ENCODE peak calls at places on chromosome 6, in four cellular contexts. A is sigmoid colon, B is HepG2, N is HCT116. D is an unnamed sample.

GRCh38 chr6:67888886-67889681 is 746.0 kb upstream of the ADGRB3 start:
- DNase-seq in A (no peak), B (peak), N (no peak), D (no peak)

GRCh38 chr6:52503344-52503747 is 73.5 kb downstream of the TRAM2 start:
- DNase-seq in A (no peak), B (no peak), N (no peak), D (no peak)

GRCh38 chr6:31203345-31203979 is 33.0 kb upstream of the POU5F1 start:
- DNase-seq in A (no peak), B (peak), N (peak), D (no peak)

GRCh38 chr6:17388365-17388764 is 5.0 kb upstream of the CAP2 start:
- DNase-seq in A (no peak), B (no peak), N (no peak), D (no peak)

GRCh38 chr6:145028144-145028818 is 707.0 kb downstream of the EPM2A start:
- DNase-seq in A (no peak), B (peak), N (peak), D (no peak)

GRCh38 chr6:9409126-9409525 is 973.8 kb upstream of the SLC35B3 start:
- DNase-seq in A (no peak), B (no peak), N (no peak), D (no peak)

GRCh38 chr6:27761391-27761790 is 150.8 kb downstream of the OR2B2 start:
- DNase-seq in A (no peak), B (no peak), N (no peak), D (no peak)

GRCh38 chr6:34145161-34146020 is 496 bp downstream of the GRM4 start:
- DNase-seq in A (peak), B (no peak), N (no peak), D (no peak)

GRCh38 chr6:134768936-134769335 is 181.0 kb downstream of the ALDH8A1 start:
- DNase-seq in A (no peak), B (no peak), N (no peak), D (no peak)

GRCh38 chr6:8059129-8059528 is 5.1 kb downstream of the BLOC1S5 start:
- DNase-seq in A (no peak), B (no peak), N (no peak), D (no peak)

GRCh38 chr6:135162678-135163439 is 18.2 kb upstream of the MYB start:
- DNase-seq in A (no peak), B (peak), N (peak), D (no peak)

GRCh38 chr6:122969999-122970398 is 26.0 kb upstream of the CLVS2 start:
- DNase-seq in A (no peak), B (no peak), N (no peak), D (no peak)

GRCh38 chr6:37174515-37175331 is 4.8 kb downstream of the PIM1 start:
- DNase-seq in A (no peak), B (no peak), N (no peak), D (no peak)
- TF ChIP-seq POLR2AphosphoS5 in A (no peak), B (no peak), N (no peak), D (no peak)

GRCh38 chr6:87151471-87151785 is 3.9 kb upstream of the ZNF292 start:
- DNase-seq in A (no peak), B (no peak), N (no peak), D (no peak)

GRCh38 chr6:87155272-87155919 is at the start of gene ZNF292:
- DNase-seq in A (peak), B (peak), N (peak), D (peak)

GRCh38 chr6:87154641-87155271 is 609 bp upstream of the ZNF292 start:
- DNase-seq in A (no peak), B (no peak), N (no peak), D (no peak)

GRCh38 chr6:87152528-87152950 is 2.8 kb upstream of the ZNF292 start:
- DNase-seq in A (no peak), B (no peak), N (no peak), D (no peak)

GRCh38 chr6:87151786-87152527 is 3.4 kb upstream of the ZNF292 start:
- DNase-seq in A (peak), B (no peak), N (no peak), D (peak)
- TF ChIP-seq POLR2A in A (no peak), B (no peak), N (no peak), D (no peak)

DNA sequence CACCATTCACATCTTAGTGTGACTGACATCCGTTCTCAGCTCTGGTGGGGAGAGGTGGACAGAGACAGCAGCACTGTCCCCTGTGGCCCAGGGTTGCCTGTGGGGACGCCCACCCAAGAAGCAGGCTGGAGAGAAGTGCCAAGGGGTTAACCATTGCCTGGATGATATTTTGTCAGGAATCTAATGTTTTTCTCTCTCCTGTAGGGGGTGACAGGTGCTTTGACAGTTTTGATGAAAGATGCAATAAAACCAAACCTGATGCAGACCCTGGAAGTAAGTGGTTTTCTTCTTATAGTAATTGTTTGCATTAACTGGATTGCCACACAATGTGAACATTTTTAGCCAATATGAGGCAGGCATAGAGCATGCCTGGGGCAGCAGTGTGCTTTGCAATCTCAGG is 99.3 kb downstream of the MTHFD1L start:
- DNase-seq in A (no peak), B (no peak), N (no peak), D (no peak)
- TF ChIP-seq CTCF in A (no peak), B (no peak), N (no peak), D (no peak)

DNA sequence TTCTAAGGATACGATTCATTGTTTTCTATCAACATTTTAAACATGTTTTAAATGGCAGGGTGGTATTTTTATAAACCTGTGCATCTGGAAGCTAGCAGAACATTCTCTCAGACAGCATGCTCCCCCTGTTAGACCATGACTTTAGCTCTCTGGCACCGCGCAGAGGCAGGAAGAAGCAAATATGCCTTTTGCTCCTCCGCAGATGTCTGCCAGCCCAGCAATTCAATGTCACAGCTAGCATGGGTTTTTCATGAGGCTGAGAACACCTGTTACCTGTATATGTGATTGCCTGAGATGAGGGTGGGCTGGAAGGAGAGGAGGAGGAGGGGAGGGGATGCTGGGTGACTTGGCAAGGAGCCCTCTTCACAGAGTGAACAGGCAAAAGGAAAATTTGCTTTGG is 6.7 kb downstream of the MTCH1 start:
- DNase-seq in A (peak), B (no peak), N (no peak), D (no peak)
- TF ChIP-seq POLR2AphosphoS5 in A (peak), B (no peak), N (no peak), D (no peak)

GRCh38 chr6:2986722-2987196 is 12.9 kb upstream of the NQO2 start:
- DNase-seq in A (peak), B (no peak), N (no peak), D (no peak)

GRCh38 chr6:2989332-2990178 is 10.1 kb upstream of the NQO2 start:
- DNase-seq in A (peak), B (peak), N (peak), D (peak)

GRCh38 chr6:2990179-2990931 is 9.3 kb upstream of the NQO2 start:
- DNase-seq in A (peak), B (no peak), N (no peak), D (no peak)

GRCh38 chr6:2988076-2988425 is 11.6 kb upstream of the NQO2 start:
- DNase-seq in A (no peak), B (no peak), N (no peak), D (no peak)

GRCh38 chr6:2988426-2989331 is 11.0 kb upstream of the NQO2 start:
- DNase-seq in A (peak), B (peak), N (peak), D (peak)
- TF ChIP-seq POLR2A in A (peak), B (peak), N (peak), D (no peak)

GRCh38 chr6:37826188-37826587 is 6.7 kb downstream of the ZFAND3 start:
- DNase-seq in A (no peak), B (no peak), N (no peak), D (no peak)
- TF ChIP-seq CTCF in A (no peak), B (no peak), N (no peak), D (no peak)

DNA sequence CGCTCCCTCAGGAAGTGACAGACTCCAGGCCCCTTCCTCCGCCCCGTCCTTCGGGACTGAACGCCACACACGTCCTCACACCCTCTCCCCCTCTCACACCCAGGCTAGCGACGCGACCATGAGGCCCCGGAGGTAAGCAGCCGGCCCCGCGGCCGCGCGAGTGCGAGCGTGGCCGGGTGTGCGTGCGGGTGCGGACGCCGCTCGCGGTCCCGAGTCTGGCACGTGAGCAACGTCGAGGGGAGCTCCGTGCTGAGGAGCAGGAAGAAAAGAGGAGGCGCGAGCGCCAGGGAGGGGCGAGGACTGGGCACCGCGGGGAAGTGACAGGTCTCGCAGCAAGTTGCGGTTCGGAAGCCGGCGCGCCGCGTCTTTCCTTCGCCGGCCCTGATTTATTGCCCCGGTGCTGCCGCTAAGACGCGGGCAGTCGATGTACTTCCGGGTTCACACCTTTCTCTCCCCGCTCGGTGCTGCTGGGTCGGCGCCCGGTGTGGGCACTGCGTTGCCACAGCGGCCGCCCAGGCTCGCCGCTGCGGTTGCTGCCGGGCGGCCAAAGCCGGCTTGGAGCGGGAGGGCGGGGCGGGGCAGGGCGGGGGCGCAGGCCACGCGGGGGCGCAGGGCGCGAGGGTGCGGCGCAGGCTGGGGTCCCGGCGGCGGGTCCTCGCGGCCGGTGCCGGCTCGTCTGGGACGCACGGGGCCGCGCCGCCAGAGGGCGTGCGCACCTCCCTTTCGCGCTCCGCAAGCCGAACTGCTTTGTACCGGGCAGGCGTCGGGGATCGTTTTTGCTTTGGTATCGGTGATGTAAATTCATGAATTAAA is 15.8 kb upstream of the LIN28B start:
- DNase-seq in A (no peak), B (peak), N (no peak), D (no peak)
- TF ChIP-seq POLR2AphosphoS5 in A (no peak), B (no peak), N (no peak), D (no peak)

DNA sequence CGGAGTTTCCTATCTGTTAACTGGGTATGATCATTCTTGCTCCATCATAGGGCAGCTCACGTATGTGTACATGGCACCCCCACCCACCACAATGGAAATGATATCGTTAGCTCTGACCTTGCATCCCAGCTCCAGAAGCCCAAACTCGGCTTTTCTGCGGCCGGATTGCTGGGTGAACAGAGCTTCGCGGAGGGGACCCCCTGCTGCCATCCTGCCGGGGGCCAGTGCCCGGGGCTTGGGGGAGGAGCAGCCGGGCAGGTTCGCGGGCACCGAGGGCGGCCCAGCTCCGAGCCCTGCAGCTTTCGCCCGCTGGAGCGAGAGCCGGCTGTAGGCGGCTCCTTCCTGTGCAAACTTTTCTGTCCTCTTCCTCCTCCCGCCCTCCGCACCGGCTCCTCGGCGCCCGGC is 24.9 kb upstream of the FUCA2 start:
- DNase-seq in A (no peak), B (no peak), N (no peak), D (no peak)
- TF ChIP-seq POLR2A in A (no peak), B (no peak), N (no peak), D (no peak)

GRCh38 chr6:108838101-108838717 is 10.0 kb upstream of the ARMC2 start:
- DNase-seq in A (no peak), B (no peak), N (no peak), D (no peak)
- TF ChIP-seq CTCF in A (no peak), B (peak), N (peak), D (no peak)

D was measured in suprapubic skin.